ENCODE peak calls at places on chromosomes 7 and 10, in four cellular contexts. U is hepatocyte; O is aorta; T is CD4-positive, alpha-beta memory T cell. Z is an unnamed sample.

GRCh38 chr10:65231148-65231547 is 1694.7 kb upstream of the LRRTM3 start:
- DNase-seq in O (no peak), T (no peak), U (no peak), Z (no peak)

GRCh38 chr10:130962240-130963051 is 349.1 kb downstream of the TCERG1L start:
- DNase-seq in T (no peak), U (no peak), O (no peak), Z (no peak)

GRCh38 chr7:115135111-115135510 is 213.2 kb downstream of the MDFIC start:
- DNase-seq in U (no peak), O (no peak), T (no peak), Z (no peak)

GRCh38 chr7:98040626-98041025 is 50.6 kb upstream of the OCM2 start:
- DNase-seq in T (no peak), O (no peak), U (no peak), Z (no peak)

GRCh38 chr7:155883491-155884224 is 71.4 kb upstream of the SHH start:
- DNase-seq in T (no peak), U (no peak), O (peak; percentile 65), Z (no peak)

GRCh38 chr7:74206589-74207120 is 3.2 kb upstream of the LAT2 start:
- DNase-seq in U (peak; percentile 88), O (peak; percentile 97), T (peak; percentile 69), Z (peak; percentile 82)

GRCh38 chr7:118059209-118059608 is 124.8 kb upstream of the LSM8 start:
- DNase-seq in O (no peak), U (no peak), T (no peak), Z (no peak)

GRCh38 chr7:99623091-99623693 is 6.4 kb downstream of the ZSCAN25 start:
- DNase-seq in O (no peak), U (no peak), T (no peak), Z (no peak)

GRCh38 chr10:5105626-5106025 is 11.4 kb downstream of the AKR1C3 start:
- DNase-seq in T (no peak), U (no peak), O (no peak), Z (no peak)

GRCh38 chr7:56079450-56080185 is 13.1 kb downstream of the PHKG1 start:
- DNase-seq in U (no peak), O (peak; percentile 92), T (no peak), Z (no peak)

GRCh38 chr10:71221586-71222202 is 9.3 kb downstream of the UNC5B start:
- DNase-seq in O (peak; percentile 19), U (no peak), T (no peak), Z (no peak)

GRCh38 chr7:158264881-158265742 is 322.5 kb downstream of the PTPRN2 start:
- DNase-seq in O (peak; percentile 51), T (no peak), U (no peak), Z (no peak)
- H3K9me3 ChIP-seq in O (peaks cover 1% of the 10 kb centered on the region), T (no peaks in the 10 kb centered on the region), U (no peaks in the 10 kb centered on the region), Z (no peaks in the 10 kb centered on the region)

GRCh38 chr7:37235813-37236212 is 212.9 kb downstream of the ELMO1 start:
- DNase-seq in O (no peak), U (no peak), T (no peak), Z (no peak)
- H3K36me3 ChIP-seq in O (no peaks in the 10 kb centered on the region), U (no peaks in the 10 kb centered on the region), T (no peaks in the 10 kb centered on the region), Z (no peaks in the 10 kb centered on the region)

GRCh38 chr10:95814011-95814727 is 58.2 kb downstream of the ENTPD1 start:
- DNase-seq in T (no peak), O (no peak), U (no peak), Z (no peak)

GRCh38 chr10:95815133-95815532 is 59.2 kb downstream of the ENTPD1 start:
- DNase-seq in U (no peak), O (no peak), T (no peak), Z (no peak)

GRCh38 chr10:95810198-95810976 is 54.4 kb downstream of the ENTPD1 start:
- DNase-seq in U (no peak), O (no peak), T (no peak), Z (no peak)

GRCh38 chr10:95809370-95810197 is 53.6 kb downstream of the ENTPD1 start:
- DNase-seq in U (no peak), O (no peak), T (no peak), Z (no peak)
- H3K9me3 ChIP-seq in U (no peaks in the 10 kb centered on the region), O (no peaks in the 10 kb centered on the region), T (no peaks in the 10 kb centered on the region), Z (peaks cover 5% of the 10 kb centered on the region)

DNA sequence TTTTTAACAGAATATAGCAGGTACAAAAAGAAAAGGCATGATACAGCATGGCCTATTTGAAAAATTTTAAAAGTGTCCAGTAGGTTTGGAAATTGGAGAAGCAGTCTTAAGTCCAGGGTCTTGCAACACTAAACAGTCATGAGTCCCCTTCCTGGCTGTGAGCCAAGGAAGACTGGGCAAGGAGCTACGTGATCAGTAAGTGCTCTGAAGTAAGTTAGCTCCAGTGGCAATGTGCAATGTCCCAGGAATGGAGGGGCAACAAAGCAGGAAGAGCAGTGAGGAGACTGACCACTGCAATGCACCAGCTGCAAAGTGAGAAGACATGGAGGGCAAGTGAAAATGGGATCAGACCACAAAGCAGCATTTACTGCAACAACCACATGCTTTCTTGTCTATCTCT is 72.9 kb upstream of the GRID1 start:
- DNase-seq in U (peak; percentile 77), T (no peak), O (no peak), Z (no peak)
- H3K36me3 ChIP-seq in U (no peaks in the 10 kb centered on the region), T (peaks cover 38% of the 10 kb centered on the region), O (peaks cover 10% of the 10 kb centered on the region), Z (peaks cover 2% of the 10 kb centered on the region)

DNA sequence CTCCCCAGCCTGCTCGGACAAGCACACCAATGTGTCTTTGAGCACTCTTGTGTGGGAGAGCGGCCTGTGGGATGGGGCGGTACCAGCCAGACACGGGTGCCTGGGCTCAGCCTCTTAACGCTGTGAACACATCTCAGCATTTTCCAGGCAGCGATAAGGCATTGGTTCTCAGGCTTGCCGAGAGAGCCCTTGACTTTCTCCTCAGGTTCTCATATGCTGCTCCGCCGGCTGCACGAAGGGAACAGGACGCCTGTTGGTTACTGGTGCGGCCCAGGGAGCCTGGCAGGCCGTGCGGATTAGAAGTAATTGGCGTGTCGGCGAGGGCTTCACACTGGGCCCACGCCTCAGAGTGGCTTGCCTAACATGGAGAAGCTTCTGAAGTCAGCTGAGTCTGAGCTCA is 456.7 kb upstream of the FOXK1 start:
- DNase-seq in U (no peak), T (no peak), O (no peak), Z (no peak)
- H3K9me3 ChIP-seq in U (no peaks in the 10 kb centered on the region), T (no peaks in the 10 kb centered on the region), O (no peaks in the 10 kb centered on the region), Z (no peaks in the 10 kb centered on the region)

DNA sequence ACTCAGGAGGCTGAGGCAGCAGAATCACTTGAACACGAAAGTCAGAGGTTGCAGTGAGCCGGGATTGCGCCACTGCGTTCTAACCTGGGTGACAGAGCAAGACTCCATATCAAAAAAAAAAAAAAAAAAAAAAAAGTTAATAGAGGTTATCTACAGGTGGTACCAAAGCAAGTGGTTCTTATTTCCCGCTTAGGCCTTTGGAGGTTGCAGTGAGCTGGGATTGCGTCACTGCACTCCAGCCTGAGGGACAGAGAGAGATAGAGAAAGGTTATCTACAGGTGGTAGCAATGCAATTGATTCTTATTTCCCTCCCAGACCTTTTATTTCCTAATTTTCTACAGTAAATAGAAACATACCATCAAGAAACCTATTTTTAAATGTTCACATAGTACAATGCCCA is 98.2 kb downstream of the DLG5 start:
- DNase-seq in U (no peak), T (no peak), O (no peak), Z (no peak)
- H3K36me3 ChIP-seq in U (no peaks in the 10 kb centered on the region), T (no peaks in the 10 kb centered on the region), O (peaks cover 19% of the 10 kb centered on the region), Z (peaks cover 5% of the 10 kb centered on the region)

GRCh38 chr7:43697690-43698089 is 31.6 kb downstream of the COA1 start:
- DNase-seq in O (no peak), T (no peak), U (no peak), Z (no peak)

GRCh38 chr7:43701502-43701859 is 27.8 kb downstream of the COA1 start:
- DNase-seq in T (no peak), O (no peak), U (no peak), Z (no peak)

GRCh38 chr7:43700646-43701501 is 28.4 kb downstream of the COA1 start:
- DNase-seq in O (no peak), T (no peak), U (no peak), Z (no peak)

GRCh38 chr7:43700059-43700501 is 29.2 kb downstream of the COA1 start:
- DNase-seq in T (peak; percentile 70), O (no peak), U (peak; percentile 63), Z (peak; percentile 26)

GRCh38 chr7:43698461-43699255 is 30.7 kb downstream of the COA1 start:
- DNase-seq in T (no peak), U (no peak), O (no peak), Z (no peak)
- H3K9me3 ChIP-seq in T (no peaks in the 10 kb centered on the region), U (no peaks in the 10 kb centered on the region), O (no peaks in the 10 kb centered on the region), Z (no peaks in the 10 kb centered on the region)

DNA sequence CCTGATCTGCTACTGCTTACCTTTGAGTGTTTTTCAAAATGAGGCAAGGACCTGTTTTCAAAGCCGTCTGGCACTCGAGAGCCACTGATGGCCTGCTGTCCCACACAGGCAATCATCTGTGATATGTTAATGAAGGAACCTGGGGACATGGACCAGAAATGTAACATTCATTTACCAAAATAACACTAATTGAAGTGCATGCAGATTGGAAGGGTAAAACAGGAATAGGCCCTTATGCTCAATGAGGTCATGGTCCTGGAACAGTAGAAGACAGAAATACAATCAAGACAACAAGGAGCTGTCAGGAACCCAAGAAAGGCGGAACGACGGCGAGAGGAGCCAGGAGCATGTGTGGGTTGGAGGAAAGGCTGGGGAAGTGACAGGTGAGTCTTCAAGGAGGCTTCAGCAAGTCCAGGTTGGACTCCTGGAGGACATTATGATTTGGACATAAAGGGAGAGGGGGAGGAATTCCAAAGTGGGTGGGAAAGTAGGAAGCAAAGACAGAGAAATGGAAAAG is 28.3 kb downstream of the POLR3A start:
- DNase-seq in O (no peak), T (no peak), U (no peak), Z (no peak)
- H3K36me3 ChIP-seq in O (peaks cover 20% of the 10 kb centered on the region), T (peaks cover 55% of the 10 kb centered on the region), U (peaks cover 3% of the 10 kb centered on the region), Z (peaks cover 5% of the 10 kb centered on the region)